ENCODE peak calls at places on chromosomes 11 and 22, in eight cellular contexts. T, J, F, H, V, B, G and O are unnamed samples.

GRCh38 chr11:82732734-82733443 is 775 bp downstream of the FAM181B start:
- DNase-seq in T (no peak), J (no peak), F (no peak), H (peak), V (no peak), B (no peak), G (no peak), O (peak)

GRCh38 chr11:92227233-92227593 is 2.6 kb downstream of the FAT3 start:
- DNase-seq in T (no peak), J (no peak), F (no peak), H (no peak), V (no peak), B (no peak), G (no peak), O (no peak)

GRCh38 chr22:46646531-46647211 is 26.5 kb downstream of the GRAMD4 start:
- DNase-seq in T (no peak), J (no peak), F (no peak), H (no peak), V (no peak), B (no peak), G (no peak), O (no peak)

GRCh38 chr22:29726512-29727247 is 6.9 kb downstream of the CABP7 start:
- DNase-seq in T (no peak), J (no peak), F (no peak), H (no peak), V (no peak), B (no peak), G (no peak), O (no peak)

GRCh38 chr11:65500262-65501004 is 1.6 kb downstream of the MALAT1 start:
- DNase-seq in T (no peak), J (no peak), F (peak), H (peak), V (peak), B (no peak), G (peak), O (peak)

GRCh38 chr11:100640646-100641045 is 46.4 kb upstream of the ARHGAP42 start:
- DNase-seq in T (no peak), J (no peak), F (no peak), H (no peak), V (no peak), B (no peak), G (no peak), O (no peak)

GRCh38 chr11:86249307-86250098 is 5.0 kb downstream of the EED start:
- DNase-seq in T (no peak), J (no peak), F (no peak), H (no peak), V (no peak), B (no peak), G (no peak), O (no peak)

GRCh38 chr11:125768256-125769046 is 10.2 kb downstream of the PATE2 start:
- DNase-seq in T (no peak), J (no peak), F (no peak), H (no peak), V (no peak), B (no peak), G (no peak), O (no peak)

GRCh38 chr11:95076416-95076815 is 9.7 kb downstream of the SRSF8 start:
- DNase-seq in T (no peak), J (no peak), F (no peak), H (no peak), V (no peak), B (no peak), G (peak), O (no peak)

GRCh38 chr11:63682045-63682915 is 980 bp downstream of the RTN3 start:
- DNase-seq in T (no peak), J (peak), F (no peak), H (peak), V (no peak), B (no peak), G (peak), O (no peak)

GRCh38 chr22:19595532-19595931 is 71.3 kb upstream of the CLDN5 start:
- DNase-seq in T (no peak), J (no peak), F (no peak), H (no peak), V (no peak), B (no peak), G (no peak), O (no peak)

GRCh38 chr11:60950933-60951610 is 904 bp downstream of the SLC15A3 start:
- DNase-seq in T (no peak), J (no peak), F (no peak), H (peak), V (peak), B (no peak), G (peak), O (peak)

GRCh38 chr22:43310311-43310710 is 32.9 kb downstream of the SCUBE1 start:
- DNase-seq in T (no peak), J (no peak), F (no peak), H (no peak), V (no peak), B (no peak), G (no peak), O (no peak)

GRCh38 chr11:107563702-107564101 is 1.8 kb downstream of the ALKBH8 start:
- DNase-seq in T (no peak), J (peak), F (no peak), H (peak), V (peak), B (no peak), G (peak), O (no peak)

GRCh38 chr11:30501744-30502143 is 84.4 kb downstream of the MPPED2 start:
- DNase-seq in T (no peak), J (no peak), F (no peak), H (no peak), V (no peak), B (no peak), G (no peak), O (no peak)